ENCODE peak calls at places on chromosomes 5 and 9, in four cellular contexts. One of them, this sample, is unnamed.

GRCh38 chr9:89662718-89663246 is 58.0 kb downstream of the GADD45G start:
- DNase-seq in fibroblast of lung: no peak
- DNase-seq in HCT116: no peak
- DNase-seq in heart right ventricle: no peak
- DNase-seq in this sample: no peak

GRCh38 chr9:106958955-106959657 is 96.1 kb downstream of the ZNF462 start:
- DNase-seq in fibroblast of lung: peak; percentile 86
- DNase-seq in HCT116: no peak
- DNase-seq in heart right ventricle: no peak
- DNase-seq in this sample: no peak

GRCh38 chr5:150402226-150402773 is 10.4 kb downstream of the CD74 start:
- DNase-seq in fibroblast of lung: no peak
- DNase-seq in HCT116: no peak
- DNase-seq in heart right ventricle: no peak
- DNase-seq in this sample: no peak

GRCh38 chr9:101495810-101496209 is 37.8 kb upstream of the RNF20 start:
- DNase-seq in fibroblast of lung: peak; percentile 32
- DNase-seq in HCT116: no peak
- DNase-seq in heart right ventricle: no peak
- DNase-seq in this sample: no peak

GRCh38 chr9:36136894-36137391 is 410 bp downstream of the GLIPR2 start:
- DNase-seq in fibroblast of lung: peak; percentile 11
- DNase-seq in HCT116: no peak
- DNase-seq in heart right ventricle: peak; percentile 45
- DNase-seq in this sample: no peak

GRCh38 chr9:116952434-116952805 is 265.3 kb downstream of the TRIM32 start:
- DNase-seq in fibroblast of lung: no peak
- DNase-seq in HCT116: no peak
- DNase-seq in heart right ventricle: no peak
- DNase-seq in this sample: peak; percentile 37

GRCh38 chr9:126700296-126700695 is 86.6 kb downstream of the LMX1B start:
- DNase-seq in fibroblast of lung: no peak
- DNase-seq in HCT116: no peak
- DNase-seq in heart right ventricle: no peak
- DNase-seq in this sample: no peak

GRCh38 chr5:14268738-14269137 is 125.6 kb downstream of the TRIO start:
- DNase-seq in fibroblast of lung: peak; percentile 70
- DNase-seq in HCT116: no peak
- DNase-seq in heart right ventricle: no peak
- DNase-seq in this sample: no peak

GRCh38 chr5:106269252-106269843 is 1401.4 kb downstream of the EFNA5 start:
- DNase-seq in fibroblast of lung: peak; percentile 36
- DNase-seq in HCT116: peak; percentile 24
- DNase-seq in heart right ventricle: no peak
- DNase-seq in this sample: no peak

GRCh38 chr9:128072144-128073021 is 4.4 kb downstream of the SLC25A25 start:
- DNase-seq in fibroblast of lung: peak; percentile 72
- DNase-seq in HCT116: no peak
- DNase-seq in heart right ventricle: no peak
- DNase-seq in this sample: no peak

GRCh38 chr5:150137997-150138396 is 17.6 kb downstream of the PDGFRB start:
- DNase-seq in fibroblast of lung: peak; percentile 55
- DNase-seq in HCT116: no peak
- DNase-seq in heart right ventricle: peak; percentile 18
- DNase-seq in this sample: no peak

GRCh38 chr9:123007269-123007668 is 26.2 kb upstream of the GPR21 start:
- DNase-seq in fibroblast of lung: no peak
- DNase-seq in HCT116: no peak
- DNase-seq in heart right ventricle: no peak
- DNase-seq in this sample: no peak

GRCh38 chr9:113587471-113588031 is 124.0 kb downstream of the RGS3 start:
- DNase-seq in fibroblast of lung: peak; percentile 39
- DNase-seq in HCT116: no peak
- DNase-seq in heart right ventricle: peak; percentile 79
- DNase-seq in this sample: no peak

GRCh38 chr9:135137398-135137832 is 49.9 kb downstream of the OLFM1 start:
- DNase-seq in fibroblast of lung: peak; percentile 12
- DNase-seq in HCT116: no peak
- DNase-seq in heart right ventricle: no peak
- DNase-seq in this sample: no peak

GRCh38 chr9:35116539-35116897 is 856 bp upstream of the ATOSB start:
- DNase-seq in fibroblast of lung: no peak
- DNase-seq in HCT116: no peak
- DNase-seq in heart right ventricle: no peak
- DNase-seq in this sample: no peak

GRCh38 chr5:134948929-134949328 is 18.8 kb upstream of the CATSPER3 start:
- DNase-seq in fibroblast of lung: peak; percentile 66
- DNase-seq in HCT116: no peak
- DNase-seq in heart right ventricle: no peak
- DNase-seq in this sample: no peak

GRCh38 chr5:52837591-52838001 is 49.9 kb downstream of the ITGA1 start:
- DNase-seq in fibroblast of lung: peak; percentile 56
- DNase-seq in HCT116: no peak
- DNase-seq in heart right ventricle: no peak
- DNase-seq in this sample: no peak

GRCh38 chr5:18920966-18921365 is 1067.0 kb downstream of the CDH18 start:
- DNase-seq in fibroblast of lung: no peak
- DNase-seq in HCT116: no peak
- DNase-seq in heart right ventricle: no peak
- DNase-seq in this sample: no peak

GRCh38 chr5:136147632-136148031 is 15.0 kb downstream of the SMAD5 start:
- DNase-seq in fibroblast of lung: no peak
- DNase-seq in HCT116: no peak
- DNase-seq in heart right ventricle: no peak
- DNase-seq in this sample: no peak

GRCh38 chr9:116873441-116873840 is 186.3 kb downstream of the TRIM32 start:
- DNase-seq in fibroblast of lung: no peak
- DNase-seq in HCT116: no peak
- DNase-seq in heart right ventricle: no peak
- DNase-seq in this sample: no peak

GRCh38 chr5:145811834-145812625 is 23.1 kb downstream of the PRELID2 start:
- DNase-seq in fibroblast of lung: peak; percentile 38
- DNase-seq in HCT116: no peak
- DNase-seq in heart right ventricle: no peak
- DNase-seq in this sample: no peak
- H3K27ac ChIP-seq in fibroblast of lung: no peak overlapping the region
- H3K27ac ChIP-seq in HCT116: no peak overlapping the region
- H3K27ac ChIP-seq in heart right ventricle: no peak overlapping the region
- H3K27ac ChIP-seq in this sample: no peak overlapping the region

GRCh38 chr9:131584858-131585257 is 39.5 kb downstream of the PRRT1B start:
- DNase-seq in fibroblast of lung: no peak
- DNase-seq in HCT116: no peak
- DNase-seq in heart right ventricle: no peak
- DNase-seq in this sample: no peak
- H3K27ac ChIP-seq in fibroblast of lung: no peak overlapping the region
- H3K27ac ChIP-seq in HCT116: no peak overlapping the region
- H3K27ac ChIP-seq in heart right ventricle: no peak overlapping the region
- H3K27ac ChIP-seq in this sample: no peak overlapping the region

GRCh38 chr5:172595591-172596455 is 45.2 kb upstream of the NEURL1B start:
- DNase-seq in fibroblast of lung: no peak
- DNase-seq in HCT116: no peak
- DNase-seq in heart right ventricle: no peak
- DNase-seq in this sample: no peak

GRCh38 chr5:172597755-172598155 is 43.3 kb upstream of the NEURL1B start:
- DNase-seq in fibroblast of lung: no peak
- DNase-seq in HCT116: no peak
- DNase-seq in heart right ventricle: peak; percentile 45
- DNase-seq in this sample: no peak

GRCh38 chr5:172594867-172595466 is 46.1 kb upstream of the NEURL1B start:
- DNase-seq in fibroblast of lung: no peak
- DNase-seq in HCT116: no peak
- DNase-seq in heart right ventricle: no peak
- DNase-seq in this sample: no peak

GRCh38 chr5:172598251-172599203 is 42.5 kb upstream of the NEURL1B start:
- DNase-seq in fibroblast of lung: no peak
- DNase-seq in HCT116: no peak
- DNase-seq in heart right ventricle: no peak
- DNase-seq in this sample: no peak

DNA sequence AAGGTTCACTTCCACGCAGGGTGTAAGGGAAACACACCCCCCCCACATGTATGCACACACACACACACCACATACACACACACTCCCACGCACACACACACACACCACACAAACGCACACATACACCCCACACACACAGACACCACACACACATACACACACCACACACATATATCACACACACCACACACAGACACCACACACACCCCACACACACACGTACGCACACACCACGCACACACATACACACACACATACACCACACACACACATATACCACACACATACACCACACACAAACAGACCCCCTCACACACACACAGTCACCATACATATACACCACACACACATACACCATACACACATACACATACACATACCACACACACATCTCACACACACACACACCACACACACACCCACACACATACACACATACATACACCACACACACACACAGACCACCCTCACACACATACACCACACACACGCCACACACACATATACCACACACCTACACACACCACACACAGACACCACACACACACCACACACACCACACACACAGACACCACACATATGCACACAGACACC is 44.3 kb upstream of the NEURL1B start:
- DNase-seq in fibroblast of lung: no peak
- DNase-seq in HCT116: no peak
- DNase-seq in heart right ventricle: no peak
- DNase-seq in this sample: no peak
- H3K27ac ChIP-seq in fibroblast of lung: no peak overlapping the region
- H3K27ac ChIP-seq in HCT116: no peak overlapping the region
- H3K27ac ChIP-seq in heart right ventricle: peak overlapping the region; percentile 30
- H3K27ac ChIP-seq in this sample: no peak overlapping the region

DNA sequence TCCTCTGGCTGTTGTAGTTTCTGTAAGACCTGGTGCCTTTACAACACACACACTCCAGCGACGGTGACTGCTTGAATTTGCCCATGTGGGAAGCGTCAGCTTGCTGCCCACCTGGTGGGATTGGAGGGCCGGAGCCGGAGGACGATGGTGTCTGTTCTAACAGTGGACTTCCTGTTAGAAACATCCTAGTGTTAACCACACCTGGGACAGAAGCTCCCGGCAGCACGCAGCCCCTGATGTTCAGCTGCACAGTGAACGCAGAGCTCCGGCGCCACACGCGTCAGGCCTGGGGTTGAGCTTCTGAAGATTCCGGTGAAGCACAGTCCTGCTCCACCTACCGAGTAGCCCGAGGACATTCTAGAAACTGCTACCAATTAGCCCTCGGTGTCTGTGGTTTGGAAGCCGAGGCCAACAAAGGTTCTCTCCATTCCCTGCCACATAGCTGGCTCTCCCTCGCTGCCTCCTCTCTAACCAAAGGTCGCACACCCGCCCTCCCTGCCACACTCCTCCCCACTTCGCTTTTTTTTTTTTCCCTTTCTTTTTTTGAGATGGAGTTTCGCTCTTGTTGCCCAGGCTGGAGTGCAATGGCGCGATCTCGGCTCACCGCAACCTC is 14.4 kb downstream of the PMPCA start:
- DNase-seq in fibroblast of lung: no peak
- DNase-seq in HCT116: no peak
- DNase-seq in heart right ventricle: no peak
- DNase-seq in this sample: no peak
- H3K27ac ChIP-seq in fibroblast of lung: no peak overlapping the region
- H3K27ac ChIP-seq in HCT116: no peak overlapping the region
- H3K27ac ChIP-seq in heart right ventricle: no peak overlapping the region
- H3K27ac ChIP-seq in this sample: no peak overlapping the region

DNA sequence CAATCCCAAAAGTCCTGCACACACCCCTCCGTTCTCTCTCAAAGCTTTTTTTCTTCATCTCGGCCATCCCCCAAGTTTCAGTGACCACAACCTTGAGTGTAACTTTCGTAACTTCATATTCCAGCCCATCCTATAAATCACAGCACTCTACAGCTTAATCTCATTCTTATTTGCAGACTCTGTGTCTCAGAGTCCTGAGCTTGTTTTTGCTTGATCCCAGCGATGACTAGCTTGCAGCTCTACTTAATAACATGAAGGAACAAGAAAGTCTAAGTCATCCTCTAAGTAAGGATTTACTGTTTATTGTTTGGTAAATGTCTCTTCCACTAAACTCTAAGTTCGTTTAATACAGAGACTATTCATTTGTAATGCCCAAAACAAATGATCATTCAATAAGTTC is 2.6 kb upstream of the SPDL1 start:
- DNase-seq in fibroblast of lung: no peak
- DNase-seq in HCT116: no peak
- DNase-seq in heart right ventricle: no peak
- DNase-seq in this sample: peak; percentile 74
- H3K27ac ChIP-seq in fibroblast of lung: no peak overlapping the region
- H3K27ac ChIP-seq in HCT116: no peak overlapping the region
- H3K27ac ChIP-seq in heart right ventricle: no peak overlapping the region
- H3K27ac ChIP-seq in this sample: peak overlapping the region; percentile 60

DNA sequence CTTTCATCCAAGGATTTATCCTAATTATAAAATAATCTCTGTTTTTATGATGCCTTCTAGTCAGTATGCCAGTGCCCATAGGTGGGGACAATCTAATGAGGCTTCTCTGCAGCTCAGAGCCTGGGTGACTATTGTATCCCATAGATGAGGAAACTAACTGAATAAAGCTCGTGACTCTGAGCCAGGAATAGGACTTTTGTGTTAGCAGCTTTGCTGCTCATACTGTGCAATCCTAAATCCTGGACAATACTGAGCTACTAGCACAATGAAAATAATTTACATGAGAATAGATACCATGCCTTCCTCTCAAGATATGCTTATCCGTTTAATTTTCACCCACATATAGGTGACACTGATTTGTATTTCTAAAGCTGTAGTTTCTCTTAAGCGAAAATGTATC is 443.0 kb downstream of the PLK2 start:
- DNase-seq in fibroblast of lung: no peak
- DNase-seq in HCT116: no peak
- DNase-seq in heart right ventricle: no peak
- DNase-seq in this sample: no peak
- H3K27ac ChIP-seq in fibroblast of lung: no peak overlapping the region
- H3K27ac ChIP-seq in HCT116: no peak overlapping the region
- H3K27ac ChIP-seq in heart right ventricle: no peak overlapping the region
- H3K27ac ChIP-seq in this sample: no peak overlapping the region

GRCh38 chr5:75335486-75335885 is 1.5 kb upstream of the HMGCR start:
- DNase-seq in fibroblast of lung: no peak
- DNase-seq in HCT116: no peak
- DNase-seq in heart right ventricle: no peak
- DNase-seq in this sample: no peak
- H3K27ac ChIP-seq in fibroblast of lung: no peak overlapping the region
- H3K27ac ChIP-seq in HCT116: peak overlapping the region; percentile 88
- H3K27ac ChIP-seq in heart right ventricle: no peak overlapping the region
- H3K27ac ChIP-seq in this sample: peak overlapping the region; percentile 87

GRCh38 chr5:169602535-169602934 is 19.0 kb downstream of the SPDL1 start:
- DNase-seq in fibroblast of lung: peak; percentile 60
- DNase-seq in HCT116: no peak
- DNase-seq in heart right ventricle: no peak
- DNase-seq in this sample: no peak
- H3K27ac ChIP-seq in fibroblast of lung: no peak overlapping the region
- H3K27ac ChIP-seq in HCT116: no peak overlapping the region
- H3K27ac ChIP-seq in heart right ventricle: no peak overlapping the region
- H3K27ac ChIP-seq in this sample: no peak overlapping the region